ENCODE peak calls at places on chromosomes 7 and 10, in nine cellular contexts. Y is HT1080; I is A549; L is activated CD4-positive, alpha-beta T cell treated with anti-CD3 and anti-CD28 coated beads, Interleukin-2, amount 50 U/mL, for 24 hours; W is H54; M is fibroblast of pulmonary artery; E is stimulated activated CD8-positive, alpha-beta memory T cell treated with anti-CD3 and anti-CD28 coated beads, Interleukin-15, amount 100 ng/mL, for 24 hours; G is NCI-H1694 treated with DMSO at 0.1 percent for 48 hours; F is lower lobe of right lung. J is an unnamed sample.

GRCh38 chr10:88065384-88066049 is 202.1 kb downstream of the PTEN start:
- DNase-seq in I (no peak), W (no peak), M (no peak), E (no peak), L (no peak), G (no peak), Y (no peak), F (no peak), J (peak; percentile 12)

GRCh38 chr10:132628966-132629900 is 91.6 kb downstream of the INPP5A start:
- DNase-seq in Y (no peak), L (no peak), W (no peak), E (no peak), F (no peak), M (no peak), I (no peak), G (no peak), J (no peak)

GRCh38 chr7:43648725-43649406 is 66.0 kb downstream of the STK17A start:
- DNase-seq in Y (peak; percentile 90), F (no peak), E (no peak), W (no peak), M (peak; percentile 80), G (no peak), L (no peak), I (no peak), J (peak; percentile 89)

GRCh38 chr10:132301371-132302330 is 6.1 kb downstream of the STK32C start:
- DNase-seq in I (no peak), M (no peak), E (no peak), W (no peak), Y (no peak), G (no peak), F (no peak), L (no peak), J (no peak)

GRCh38 chr7:112086496-112087254 is 119.5 kb downstream of the DOCK4 start:
- DNase-seq in M (no peak), I (peak; percentile 50), W (no peak), L (no peak), G (no peak), E (no peak), F (no peak), Y (no peak), J (no peak)

GRCh38 chr7:158023563-158024350 is 563.9 kb downstream of the PTPRN2 start:
- DNase-seq in M (no peak), F (no peak), W (no peak), I (no peak), E (no peak), Y (no peak), L (no peak), G (no peak), J (no peak)

GRCh38 chr10:75717126-75717916 is 285.9 kb downstream of the LRMDA start:
- DNase-seq in F (no peak), E (no peak), M (peak; percentile 8), L (no peak), I (peak; percentile 4), W (no peak), G (peak; percentile 48), Y (no peak), J (no peak)

GRCh38 chr7:115478426-115478825 is 552.1 kb downstream of the TFEC start:
- DNase-seq in M (no peak), W (no peak), G (no peak), E (no peak), L (no peak), F (no peak), Y (no peak), I (no peak), J (no peak)

GRCh38 chr7:10998984-10999757 is 25.5 kb downstream of the PHF14 start:
- DNase-seq in L (no peak), W (no peak), M (peak; percentile 1), G (no peak), F (no peak), Y (no peak), E (no peak), I (no peak), J (peak; percentile 15)

GRCh38 chr10:106566871-106567270 is 597.6 kb downstream of the SORCS1 start:
- DNase-seq in W (no peak), G (no peak), Y (no peak), F (no peak), L (no peak), I (no peak), E (no peak), M (peak; percentile 33), J (no peak)

GRCh38 chr10:92629945-92630344 is 37.0 kb downstream of the KIF11 start:
- DNase-seq in W (no peak), M (no peak), I (no peak), G (no peak), F (no peak), L (no peak), E (no peak), Y (no peak), J (no peak)

GRCh38 chr7:123865517-123866117 is 20.6 kb downstream of the HYAL4 start:
- DNase-seq in Y (peak; percentile 56), F (no peak), I (peak; percentile 69), L (no peak), E (no peak), M (peak; percentile 85), G (peak; percentile 35), W (peak; percentile 7), J (peak; percentile 76)

GRCh38 chr7:38681882-38682281 is 50.7 kb upstream of the AMPH start:
- DNase-seq in Y (no peak), F (no peak), I (no peak), M (peak; percentile 67), L (no peak), G (peak; percentile 39), E (no peak), W (no peak), J (no peak)

GRCh38 chr10:110275140-110275729 is 29.5 kb downstream of the SMNDC1 start:
- DNase-seq in L (no peak), E (no peak), W (no peak), F (no peak), Y (no peak), I (no peak), G (peak; percentile 44), M (no peak), J (no peak)

GRCh38 chr7:143405158-143405557 is 3.5 kb downstream of the EPHA1 start:
- DNase-seq in W (no peak), I (no peak), G (no peak), Y (no peak), M (peak; percentile 56), L (no peak), F (no peak), E (no peak), J (no peak)

GRCh38 chr7:146956853-146957252 is 840.3 kb downstream of the CNTNAP2 start:
- DNase-seq in F (no peak), I (no peak), W (no peak), E (no peak), L (no peak), M (no peak), Y (peak; percentile 45), G (peak; percentile 22), J (no peak)

GRCh38 chr7:130458256-130458655 is 17.4 kb upstream of the CEP41 start:
- DNase-seq in E (no peak), G (no peak), I (no peak), Y (no peak), M (no peak), W (no peak), F (no peak), L (no peak), J (no peak)

GRCh38 chr7:157896774-157897555 is 560.2 kb downstream of the DNAJB6 start:
- DNase-seq in F (no peak), L (no peak), M (no peak), E (no peak), Y (no peak), W (no peak), G (no peak), I (no peak), J (no peak)

GRCh38 chr10:86958109-86958830 is at the start of gene SNCG:
- DNase-seq in G (no peak), M (peak; percentile 52), E (no peak), I (no peak), F (no peak), Y (no peak), W (no peak), L (no peak), J (no peak)

GRCh38 chr7:1692500-1693418 is 22.7 kb downstream of the ELFN1 start:
- DNase-seq in I (no peak), L (no peak), G (no peak), W (no peak), M (no peak), F (peak; percentile 31), E (no peak), Y (no peak), J (no peak)

GRCh38 chr10:75033399-75034130 is 77.9 kb upstream of the SAMD8 start:
- DNase-seq in G (no peak), I (no peak), M (no peak), W (no peak), E (no peak), L (no peak), Y (no peak), F (no peak), J (no peak)

GRCh38 chr10:128008521-128009250 is 101.8 kb downstream of the PTPRE start:
- DNase-seq in L (no peak), M (no peak), W (no peak), Y (no peak), G (no peak), E (no peak), I (no peak), F (no peak), J (no peak)

GRCh38 chr10:44975487-44976331 is 2.9 kb downstream of the DEPP1 start:
- DNase-seq in E (no peak), Y (peak; percentile 69), W (peak; percentile 52), M (peak; percentile 82), L (no peak), F (no peak), I (peak; percentile 21), G (peak; percentile 9), J (peak; percentile 37)

GRCh38 chr7:9711259-9711658 is 1262.4 kb upstream of the PHF14 start:
- DNase-seq in I (no peak), M (no peak), Y (peak; percentile 9), L (no peak), W (no peak), F (no peak), E (no peak), G (no peak), J (no peak)

GRCh38 chr10:113111900-113112853 is 162.1 kb downstream of the TCF7L2 start:
- DNase-seq in L (no peak), F (no peak), I (no peak), Y (no peak), M (peak; percentile 83), G (peak; percentile 47), E (no peak), W (no peak), J (no peak)

GRCh38 chr10:43903451-43903850 is 254.8 kb upstream of the ZNF32 start:
- DNase-seq in I (no peak), L (no peak), G (no peak), M (no peak), E (no peak), F (no peak), W (no peak), Y (no peak), J (no peak)

GRCh38 chr10:103504181-103504783 is 10.8 kb downstream of the NEURL1 start:
- DNase-seq in L (no peak), W (peak; percentile 86), M (peak; percentile 96), G (no peak), I (peak; percentile 77), E (no peak), Y (peak; percentile 99), F (no peak), J (peak; percentile 95)

GRCh38 chr7:55161154-55161687 is 142.4 kb downstream of the EGFR start:
- DNase-seq in G (no peak), E (no peak), I (no peak), F (no peak), M (no peak), L (no peak), W (no peak), Y (no peak), J (no peak)

GRCh38 chr7:155392726-155393570 is 65.0 kb upstream of the EN2 start:
- DNase-seq in W (peak; percentile 51), Y (peak; percentile 36), G (no peak), E (no peak), L (no peak), M (no peak), I (peak; percentile 32), F (no peak), J (no peak)

GRCh38 chr10:12819071-12819470 is 182.4 kb downstream of the CCDC3 start:
- DNase-seq in Y (peak; percentile 46), I (no peak), M (no peak), F (no peak), G (no peak), L (no peak), E (no peak), W (no peak), J (no peak)

GRCh38 chr10:58820862-58821559 is 308.3 kb downstream of the BICC1 start:
- DNase-seq in F (no peak), G (no peak), W (no peak), E (no peak), I (peak; percentile 25), L (no peak), Y (peak; percentile 77), M (peak; percentile 64), J (peak; percentile 55)